ENCODE peak calls at places on chromosomes 4 and X, in four cellular contexts. One of them, this sample, is unnamed.

GRCh38 chr4:25440478-25441030 is 63.5 kb downstream of the ANAPC4 start:
- DNase-seq in SK-N-SH: no peak
- DNase-seq in hepatocyte: no peak
- DNase-seq in Karpas-422: no peak
- DNase-seq in this sample: no peak

GRCh38 chrX:5915783-5916182 is 312.9 kb downstream of the NLGN4X start:
- DNase-seq in hepatocyte: no peak
- DNase-seq in SK-N-SH: no peak
- DNase-seq in Karpas-422: peak; percentile 67
- DNase-seq in this sample: no peak

GRCh38 chr4:151409470-151410313 is 716 bp downstream of the FHIP1A start:
- DNase-seq in hepatocyte: peak; percentile 59
- DNase-seq in SK-N-SH: peak; percentile 57
- DNase-seq in Karpas-422: no peak
- DNase-seq in this sample: peak; percentile 68

GRCh38 chr4:53987761-53988171 is 76.6 kb downstream of the CHIC2 start:
- DNase-seq in hepatocyte: peak; percentile 10
- DNase-seq in SK-N-SH: no peak
- DNase-seq in Karpas-422: no peak
- DNase-seq in this sample: no peak

GRCh38 chr4:86661418-86661817 is 67.3 kb downstream of the PTPN13 start:
- DNase-seq in Karpas-422: no peak
- DNase-seq in SK-N-SH: no peak
- DNase-seq in hepatocyte: no peak
- DNase-seq in this sample: no peak

GRCh38 chr4:84401669-84402068 is 97.4 kb downstream of the NKX6-1 start:
- DNase-seq in hepatocyte: peak; percentile 20
- DNase-seq in Karpas-422: no peak
- DNase-seq in SK-N-SH: no peak
- DNase-seq in this sample: no peak

GRCh38 chrX:47247206-47247998 is 14.6 kb downstream of the USP11 start:
- DNase-seq in hepatocyte: no peak
- DNase-seq in SK-N-SH: peak; percentile 8
- DNase-seq in Karpas-422: no peak
- DNase-seq in this sample: no peak

GRCh38 chr4:159444668-159445067 is 341.8 kb downstream of the RAPGEF2 start:
- DNase-seq in hepatocyte: no peak
- DNase-seq in Karpas-422: no peak
- DNase-seq in SK-N-SH: no peak
- DNase-seq in this sample: no peak

GRCh38 chrX:76987381-76987780 is 459.8 kb upstream of the FGF16 start:
- DNase-seq in Karpas-422: no peak
- DNase-seq in SK-N-SH: no peak
- DNase-seq in hepatocyte: no peak
- DNase-seq in this sample: peak; percentile 7

GRCh38 chr4:118288097-118288496 is 64.7 kb downstream of the PRSS12 start:
- DNase-seq in SK-N-SH: no peak
- DNase-seq in hepatocyte: no peak
- DNase-seq in Karpas-422: no peak
- DNase-seq in this sample: no peak

GRCh38 chrX:2483398-2483797 is 17.4 kb downstream of the DHRSX start:
- DNase-seq in hepatocyte: no peak
- DNase-seq in Karpas-422: no peak
- DNase-seq in SK-N-SH: no peak
- DNase-seq in this sample: no peak

GRCh38 chr4:22720091-22720490 is 27.4 kb downstream of the GBA3 start:
- DNase-seq in hepatocyte: no peak
- DNase-seq in Karpas-422: no peak
- DNase-seq in SK-N-SH: no peak
- DNase-seq in this sample: no peak

GRCh38 chr4:55458611-55459010 is 62.9 kb downstream of the TMEM165 start:
- DNase-seq in hepatocyte: no peak
- DNase-seq in SK-N-SH: no peak
- DNase-seq in Karpas-422: no peak
- DNase-seq in this sample: no peak
- H3K4me2 ChIP-seq in hepatocyte: no peak overlapping the region
- H3K4me2 ChIP-seq in SK-N-SH: peak overlapping the region; percentile 19
- H3K4me2 ChIP-seq in Karpas-422: no peak overlapping the region
- H3K4me2 ChIP-seq in this sample: no peak overlapping the region

GRCh38 chr4:77893451-77893850 is 30.8 kb downstream of the MRPL1 start:
- DNase-seq in SK-N-SH: no peak
- DNase-seq in Karpas-422: no peak
- DNase-seq in hepatocyte: no peak
- DNase-seq in this sample: no peak
- H3K4me2 ChIP-seq in SK-N-SH: no peak overlapping the region
- H3K4me2 ChIP-seq in Karpas-422: no peak overlapping the region
- H3K4me2 ChIP-seq in hepatocyte: no peak overlapping the region
- H3K4me2 ChIP-seq in this sample: no peak overlapping the region

DNA sequence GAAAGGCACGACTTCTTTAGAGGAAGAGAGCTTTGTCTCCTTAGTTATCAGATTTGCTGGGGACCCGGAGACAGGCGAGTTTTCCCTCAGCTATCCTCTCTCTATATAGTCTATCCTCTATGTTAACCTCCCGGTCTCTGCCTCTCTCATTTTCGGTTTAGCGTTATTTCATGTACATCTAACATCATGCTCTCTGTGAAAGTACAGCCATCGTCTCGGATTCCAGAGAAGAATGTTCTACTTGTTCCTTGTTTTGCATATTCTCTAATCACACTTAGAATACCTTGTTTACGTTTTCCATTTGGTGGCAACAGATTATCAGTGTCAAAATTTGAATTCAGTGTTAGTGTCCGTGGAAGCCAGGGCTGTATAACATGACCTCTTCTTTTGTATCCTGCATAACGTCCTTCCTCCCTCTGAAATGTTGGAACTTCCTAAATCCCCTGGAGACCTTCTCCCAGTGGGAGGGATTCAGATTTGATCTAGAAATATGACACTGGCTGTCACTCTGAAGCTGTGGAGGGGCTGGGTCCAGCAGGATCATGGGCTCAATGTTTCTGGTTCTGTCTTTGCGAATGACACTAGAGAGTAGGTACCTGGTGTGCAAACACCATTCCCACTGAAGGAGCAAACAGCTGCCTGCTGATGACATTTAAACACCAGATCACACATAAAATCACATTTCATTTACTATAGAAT is 725 bp upstream of the CXCL3 start:
- DNase-seq in hepatocyte: no peak
- DNase-seq in Karpas-422: no peak
- DNase-seq in SK-N-SH: peak; percentile 13
- DNase-seq in this sample: no peak
- H3K4me2 ChIP-seq in hepatocyte: peak overlapping the region; percentile 87
- H3K4me2 ChIP-seq in Karpas-422: no peak overlapping the region
- H3K4me2 ChIP-seq in SK-N-SH: peak overlapping the region; percentile 96
- H3K4me2 ChIP-seq in this sample: peak overlapping the region; percentile 96

DNA sequence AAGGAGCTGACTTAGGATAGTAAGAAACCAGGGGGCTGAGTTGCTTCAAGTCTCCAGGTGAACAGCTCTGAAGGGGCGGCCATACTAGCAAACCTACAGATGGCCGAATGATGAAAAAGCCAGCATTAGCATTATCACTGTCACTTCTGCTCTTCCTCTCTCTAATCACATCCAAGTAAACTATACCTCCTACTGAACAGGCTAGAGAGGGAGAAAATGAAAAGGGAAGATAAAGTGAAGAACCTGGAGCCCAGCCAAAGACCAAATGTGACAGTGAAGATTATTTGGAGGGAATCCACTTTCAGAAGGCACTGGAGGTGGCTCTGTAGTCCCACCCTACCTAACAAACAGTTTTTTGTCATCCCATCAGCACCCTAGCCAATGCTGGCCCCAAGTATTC is 50.4 kb upstream of the PRPS1 start:
- DNase-seq in Karpas-422: no peak
- DNase-seq in hepatocyte: no peak
- DNase-seq in SK-N-SH: no peak
- DNase-seq in this sample: no peak
- H3K4me2 ChIP-seq in Karpas-422: no peak overlapping the region
- H3K4me2 ChIP-seq in hepatocyte: no peak overlapping the region
- H3K4me2 ChIP-seq in SK-N-SH: no peak overlapping the region
- H3K4me2 ChIP-seq in this sample: no peak overlapping the region

GRCh38 chrX:151175283-151176062 is 911 bp upstream of the GPR50 start:
- DNase-seq in SK-N-SH: no peak
- DNase-seq in hepatocyte: no peak
- DNase-seq in Karpas-422: no peak
- DNase-seq in this sample: peak; percentile 45
- H3K4me2 ChIP-seq in SK-N-SH: no peak overlapping the region
- H3K4me2 ChIP-seq in hepatocyte: peak overlapping the region; percentile 25
- H3K4me2 ChIP-seq in Karpas-422: no peak overlapping the region
- H3K4me2 ChIP-seq in this sample: peak overlapping the region; percentile 85

DNA sequence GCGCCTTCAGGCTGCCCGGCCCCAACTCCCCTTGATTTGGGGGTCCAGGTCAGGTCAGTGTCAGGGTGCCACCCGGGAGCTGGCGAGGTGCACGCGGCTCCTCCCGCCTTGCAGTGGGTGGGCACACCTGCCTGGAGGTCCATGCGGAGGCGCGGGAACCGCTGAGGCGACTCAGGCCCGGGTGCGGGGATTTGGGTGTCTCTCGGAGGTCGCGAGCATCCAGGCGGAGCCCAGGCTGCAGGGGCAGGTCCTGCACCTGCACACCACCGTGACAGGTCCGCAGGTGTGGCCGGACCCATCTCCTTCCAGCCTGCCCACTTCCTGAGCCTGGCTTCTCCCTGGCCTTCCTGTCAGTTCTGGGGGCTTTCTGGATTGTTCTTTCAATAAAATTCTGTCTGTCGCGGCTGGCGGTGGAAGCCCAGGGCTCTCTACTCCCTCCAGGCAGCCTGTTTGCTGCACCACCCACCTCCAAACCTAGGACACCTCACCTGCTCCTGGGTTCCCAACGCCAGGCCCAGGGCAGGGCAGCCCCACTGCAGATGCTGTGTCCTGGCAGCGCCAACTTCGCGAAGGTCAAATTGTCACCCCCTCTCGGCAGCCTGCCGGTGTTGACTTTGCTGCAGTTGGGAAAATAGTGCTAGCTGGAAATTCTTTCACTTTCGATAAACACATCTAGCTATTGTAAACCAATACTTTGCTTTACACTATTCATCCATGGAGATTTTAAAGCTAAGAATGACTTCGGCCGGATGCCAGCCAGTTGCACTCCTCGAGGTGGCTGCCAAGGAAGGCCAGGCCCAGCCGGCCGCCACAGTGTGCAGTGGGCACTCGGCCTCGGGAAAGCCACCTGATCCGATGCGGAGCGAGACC is 35.9 kb downstream of the FGFRL1 start:
- DNase-seq in Karpas-422: no peak
- DNase-seq in SK-N-SH: no peak
- DNase-seq in hepatocyte: no peak
- DNase-seq in this sample: peak; percentile 1
- H3K4me2 ChIP-seq in Karpas-422: no peak overlapping the region
- H3K4me2 ChIP-seq in SK-N-SH: peak overlapping the region; percentile 74
- H3K4me2 ChIP-seq in hepatocyte: peak overlapping the region; percentile 26
- H3K4me2 ChIP-seq in this sample: peak overlapping the region; percentile 14

GRCh38 chrX:66638591-66639500 is at the start of gene EDA2R:
- DNase-seq in SK-N-SH: peak; percentile 66
- DNase-seq in hepatocyte: peak; percentile 64
- DNase-seq in Karpas-422: no peak
- DNase-seq in this sample: peak; percentile 83
- H3K4me2 ChIP-seq in SK-N-SH: peak within 1 kb of the TSS; percentile 77
- H3K4me2 ChIP-seq in hepatocyte: peak within 1 kb of the TSS; percentile 82
- H3K4me2 ChIP-seq in Karpas-422: no peak within 1 kb of the TSS
- H3K4me2 ChIP-seq in this sample: peak within 1 kb of the TSS; percentile 72

This sample was measured in neural progenitor cell.